ENCODE peak calls at places on chromosomes 16 and 17, in seven cellular contexts. Z, M, P, N, V, C and T are unnamed samples.

GRCh38 chr17:79835953-79836951 is 3.0 kb downstream of the CBX4 start:
- DNase-seq in P (no peak), M (peak; percentile 99), V (no peak), N (no peak), C (peak; percentile 93), Z (no peak), T (no peak)

GRCh38 chr16:1216296-1216619 is 8.8 kb downstream of the TPSG1 start:
- DNase-seq in N (no peak), P (no peak), V (no peak), M (no peak), C (no peak), Z (no peak), T (no peak)

GRCh38 chr17:71741836-71742235 is 379.0 kb upstream of the SOX9 start:
- DNase-seq in Z (no peak), V (no peak), P (no peak), C (no peak), N (no peak), M (no peak), T (no peak)

GRCh38 chr17:56269998-56270397 is 116.7 kb downstream of the ANKFN1 start:
- DNase-seq in P (no peak), M (no peak), Z (no peak), C (no peak), N (no peak), V (no peak), T (no peak)

GRCh38 chr17:78875738-78876597 is 27.0 kb downstream of the CEP295NL start:
- DNase-seq in Z (no peak), N (no peak), C (no peak), P (no peak), V (peak; percentile 70), M (no peak), T (no peak)

GRCh38 chr17:45990836-45991235 is 8.2 kb upstream of the STH start:
- DNase-seq in Z (no peak), V (no peak), P (no peak), M (no peak), N (no peak), C (no peak), T (peak; percentile 52)

GRCh38 chr17:65966311-65966710 is 225.6 kb downstream of the CEP112 start:
- DNase-seq in N (no peak), V (no peak), C (no peak), M (no peak), P (no peak), Z (no peak), T (no peak)

GRCh38 chr17:79463421-79464309 is 147.2 kb downstream of the RBFOX3 start:
- DNase-seq in P (no peak), Z (no peak), M (no peak), V (no peak), N (no peak), C (no peak), T (no peak)

GRCh38 chr17:44901323-44901965 is 2.2 kb upstream of the EFTUD2 start:
- DNase-seq in V (peak; percentile 64), N (no peak), C (no peak), Z (no peak), M (no peak), P (peak; percentile 53), T (no peak)

GRCh38 chr17:76727745-76728456 is 1.3 kb downstream of the METTL23 start:
- DNase-seq in C (no peak), V (peak; percentile 31), M (no peak), P (no peak), Z (no peak), N (no peak), T (peak; percentile 48)

GRCh38 chr17:38657824-38658740 is 16.7 kb downstream of the EPOP start:
- DNase-seq in Z (no peak), N (no peak), V (no peak), M (no peak), P (no peak), C (no peak), T (no peak)

GRCh38 chr16:75043175-75043937 is 44.5 kb downstream of the ZNRF1 start:
- DNase-seq in C (no peak), N (no peak), M (no peak), V (no peak), P (no peak), Z (no peak), T (no peak)

GRCh38 chr16:68081796-68082567 is 3.2 kb upstream of the NFATC3 start:
- DNase-seq in N (no peak), P (no peak), M (no peak), V (no peak), Z (no peak), C (no peak), T (no peak)

GRCh38 chr16:70395345-70395901 is 43.5 kb downstream of the ST3GAL2 start:
- DNase-seq in M (peak; percentile 90), P (no peak), V (peak; percentile 23), C (peak; percentile 87), Z (peak; percentile 59), N (no peak), T (peak; percentile 83)

GRCh38 chr17:33520404-33521032 is 227.4 kb upstream of the ASIC2 start:
- DNase-seq in P (no peak), Z (peak; percentile 65), M (peak; percentile 80), C (peak; percentile 74), N (no peak), V (no peak), T (peak; percentile 77)

GRCh38 chr17:21540502-21540901 is 151.8 kb upstream of the KCNJ18 start:
- DNase-seq in V (no peak), N (no peak), M (no peak), C (no peak), Z (no peak), P (no peak), T (no peak)

GRCh38 chr17:50589112-50589712 is 28.7 kb downstream of the CACNA1G start:
- DNase-seq in M (no peak), N (peak; percentile 31), C (no peak), Z (no peak), V (peak; percentile 35), P (no peak), T (no peak)

GRCh38 chr16:89325861-89326471 is 108.5 kb downstream of the ZNF778 start:
- DNase-seq in P (peak; percentile 66), M (no peak), V (peak; percentile 87), C (no peak), Z (no peak), N (no peak), T (peak; percentile 78)

GRCh38 chr17:4986403-4986802 is 1.1 kb downstream of the CAMTA2 start:
- DNase-seq in N (no peak), P (no peak), V (no peak), Z (no peak), M (peak; percentile 18), C (no peak), T (peak; percentile 62)